ENCODE peak calls at places on chromosomes 6 and 20, in five cellular contexts. T is fibroblast of the aortic adventitia, K is pancreas, P is NCI-H510A treated with DMSO at 0.1 percent for 48 hours, H is AG08395. Y is an unnamed sample.

GRCh38 chr20:4898282-4898681 is 103.0 kb downstream of the SLC23A2 start:
- DNase-seq in T (peak), K (no peak), P (no peak), H (peak), Y (peak)

GRCh38 chr20:57620999-57621398 is 773 bp upstream of the ZBP1 start:
- DNase-seq in T (no peak), K (no peak), P (no peak), H (no peak), Y (no peak)

GRCh38 chr20:53316221-53316937 is 277.3 kb downstream of the ZNF217 start:
- DNase-seq in T (no peak), K (no peak), P (no peak), H (no peak), Y (no peak)

GRCh38 chr6:125995972-125996580 is 9.7 kb downstream of the TRMT11 start:
- DNase-seq in T (peak), K (peak), P (peak), H (peak), Y (peak)

GRCh38 chr20:9112541-9113515 is 43.9 kb downstream of the PLCB4 start:
- DNase-seq in T (peak), K (no peak), P (no peak), H (peak), Y (no peak)

GRCh38 chr20:8147476-8147875 is 15.4 kb downstream of the PLCB1 start:
- DNase-seq in T (no peak), K (no peak), P (no peak), H (no peak), Y (no peak)

GRCh38 chr6:106118835-106119443 is 32.8 kb downstream of the PRDM1 start:
- DNase-seq in T (no peak), K (no peak), P (no peak), H (no peak), Y (no peak)

GRCh38 chr6:167235005-167235404 is 56.1 kb upstream of the UNC93A start:
- DNase-seq in T (no peak), K (no peak), P (no peak), H (no peak), Y (no peak)

GRCh38 chr6:88301888-88302768 is 136.0 kb upstream of the CNR1 start:
- DNase-seq in T (no peak), K (no peak), P (no peak), H (no peak), Y (no peak)

GRCh38 chr20:48317578-48317977 is 510.2 kb downstream of the PREX1 start:
- DNase-seq in T (no peak), K (no peak), P (no peak), H (no peak), Y (no peak)

GRCh38 chr6:156840136-156840535 is 63.0 kb downstream of the ARID1B start:
- DNase-seq in T (peak), K (no peak), P (no peak), H (no peak), Y (no peak)

GRCh38 chr6:9621276-9621675 is 793.6 kb downstream of the TFAP2A start:
- DNase-seq in T (peak), K (no peak), P (no peak), H (peak), Y (no peak)

GRCh38 chr20:2820084-2820895 is 4.1 kb downstream of the TMEM239 start:
- DNase-seq in T (peak), K (peak), P (no peak), H (no peak), Y (no peak)

GRCh38 chr20:2379511-2380229 is 1.0 kb upstream of the TGM6 start:
- DNase-seq in T (no peak), K (no peak), P (no peak), H (no peak), Y (no peak)

GRCh38 chr20:59808729-59809381 is 124.6 kb downstream of the SYCP2 start:
- DNase-seq in T (no peak), K (no peak), P (no peak), H (no peak), Y (no peak)

GRCh38 chr20:48786916-48787676 is 40.7 kb downstream of the PREX1 start:
- DNase-seq in T (no peak), K (no peak), P (no peak), H (no peak), Y (no peak)

GRCh38 chr6:12973302-12973865 is 256.8 kb downstream of the PHACTR1 start:
- DNase-seq in T (no peak), K (no peak), P (no peak), H (no peak), Y (no peak)

GRCh38 chr6:36666726-36667591 is 11.6 kb upstream of the CDKN1A start:
- DNase-seq in T (peak), K (peak), P (peak), H (peak), Y (peak)

GRCh38 chr20:25745100-25745499 is 48.4 kb upstream of the ZNF337 start:
- DNase-seq in T (no peak), K (no peak), P (no peak), H (no peak), Y (no peak)

GRCh38 chr20:9903048-9903651 is 64.3 kb upstream of the PAK5 start:
- DNase-seq in T (no peak), K (no peak), P (no peak), H (no peak), Y (peak)

GRCh38 chr6:26473758-26474438 is 16.1 kb downstream of the BTN2A1 start:
- DNase-seq in T (peak), K (no peak), P (peak), H (peak), Y (peak)

GRCh38 chr6:82608777-82609176 is 245.2 kb downstream of the TPBG start:
- DNase-seq in T (no peak), K (no peak), P (no peak), H (no peak), Y (no peak)

GRCh38 chr6:10555625-10556309 is 34.6 kb downstream of the GCNT2 start:
- DNase-seq in T (peak), K (no peak), P (peak), H (peak), Y (peak)

GRCh38 chr6:71386215-71386614 is 97.6 kb downstream of the OGFRL1 start:
- DNase-seq in T (no peak), K (no peak), P (no peak), H (no peak), Y (no peak)

GRCh38 chr6:43074847-43075741 is 1.0 kb upstream of the PTK7 start:
- DNase-seq in T (peak), K (no peak), P (no peak), H (peak), Y (no peak)

GRCh38 chr20:50725722-50726000 is 5.7 kb upstream of the PARD6B start:
- DNase-seq in T (no peak), K (no peak), P (no peak), H (no peak), Y (no peak)

GRCh38 chr6:113352029-113352801 is 504.9 kb upstream of the MARCKS start:
- DNase-seq in T (peak), K (no peak), P (no peak), H (peak), Y (no peak)

GRCh38 chr6:8633762-8634161 is 198.4 kb upstream of the SLC35B3 start:
- DNase-seq in T (no peak), K (no peak), P (no peak), H (no peak), Y (no peak)

GRCh38 chr6:104087765-104088164 is 772.0 kb downstream of the HACE1 start:
- DNase-seq in T (no peak), K (no peak), P (no peak), H (no peak), Y (no peak)